ENCODE peak calls at places on chromosomes 12 and 14, in five cellular contexts. A is CD8-positive, alpha-beta T cell; U is pancreas; F is colonic mucosa; S is brain microvascular endothelial cell. W is an unnamed sample.

GRCh38 chr12:4270670-4271432 is 2.7 kb upstream of the CCND2 start:
- DNase-seq in U (peak), S (no peak), F (peak), A (peak), W (no peak)

GRCh38 chr12:27622436-27623185 is 73.6 kb upstream of the REP15 start:
- DNase-seq in F (no peak), S (no peak), A (no peak), U (no peak), W (no peak)

GRCh38 chr14:34649344-34649743 is 19.4 kb upstream of the SNX6 start:
- DNase-seq in A (no peak), U (no peak), S (peak), F (no peak), W (peak)

GRCh38 chr14:71803539-71804260 is 128.5 kb upstream of the RGS6 start:
- DNase-seq in S (peak), F (no peak), A (no peak), U (no peak), W (peak)

GRCh38 chr12:3119745-3120660 is 42.8 kb downstream of the TSPAN9 start:
- DNase-seq in A (no peak), F (no peak), S (no peak), U (peak), W (no peak)

GRCh38 chr12:64716373-64716772 is 42.8 kb downstream of the GNS start:
- DNase-seq in A (no peak), U (no peak), F (peak), S (no peak), W (no peak)

GRCh38 chr14:101358320-101358569 is 203.1 kb upstream of the DIO3 start:
- DNase-seq in S (no peak), A (no peak), F (no peak), U (no peak), W (no peak)

GRCh38 chr12:2348477-2348852 is 295.7 kb downstream of the CACNA1C start:
- DNase-seq in S (no peak), U (no peak), A (no peak), F (no peak), W (no peak)

DNA sequence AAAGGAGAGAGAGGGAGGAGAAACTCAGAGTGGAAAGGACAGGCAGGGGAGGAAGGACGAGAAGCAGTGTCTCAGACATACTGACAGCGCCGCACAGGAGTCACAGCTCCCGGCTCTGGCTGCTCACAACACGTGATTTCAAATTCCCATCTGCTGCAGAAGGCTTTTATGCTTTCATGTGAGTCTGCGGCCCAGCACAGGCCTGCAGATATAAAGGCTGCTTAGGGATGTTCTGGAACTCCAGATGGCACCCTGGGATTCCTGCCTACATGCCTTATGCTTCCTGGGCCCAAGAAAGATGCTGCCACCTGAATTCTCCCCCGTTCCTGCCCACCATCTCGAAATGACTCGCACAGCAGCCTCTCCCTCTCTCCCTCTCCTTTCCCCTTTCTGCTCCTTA is 89.6 kb downstream of the NUAK1 start:
- DNase-seq in A (no peak), F (no peak), S (no peak), U (no peak), W (no peak)
- H3K27ac ChIP-seq in A (no peak), F (no peak), S (no peak), U (no peak), W (no peak)

GRCh38 chr12:23236056-23236455 is 611.1 kb downstream of the ETNK1 start:
- DNase-seq in F (no peak), A (no peak), S (no peak), U (no peak), W (no peak)
- H3K27ac ChIP-seq in F (no peak), A (no peak), S (no peak), U (no peak), W (no peak)

DNA sequence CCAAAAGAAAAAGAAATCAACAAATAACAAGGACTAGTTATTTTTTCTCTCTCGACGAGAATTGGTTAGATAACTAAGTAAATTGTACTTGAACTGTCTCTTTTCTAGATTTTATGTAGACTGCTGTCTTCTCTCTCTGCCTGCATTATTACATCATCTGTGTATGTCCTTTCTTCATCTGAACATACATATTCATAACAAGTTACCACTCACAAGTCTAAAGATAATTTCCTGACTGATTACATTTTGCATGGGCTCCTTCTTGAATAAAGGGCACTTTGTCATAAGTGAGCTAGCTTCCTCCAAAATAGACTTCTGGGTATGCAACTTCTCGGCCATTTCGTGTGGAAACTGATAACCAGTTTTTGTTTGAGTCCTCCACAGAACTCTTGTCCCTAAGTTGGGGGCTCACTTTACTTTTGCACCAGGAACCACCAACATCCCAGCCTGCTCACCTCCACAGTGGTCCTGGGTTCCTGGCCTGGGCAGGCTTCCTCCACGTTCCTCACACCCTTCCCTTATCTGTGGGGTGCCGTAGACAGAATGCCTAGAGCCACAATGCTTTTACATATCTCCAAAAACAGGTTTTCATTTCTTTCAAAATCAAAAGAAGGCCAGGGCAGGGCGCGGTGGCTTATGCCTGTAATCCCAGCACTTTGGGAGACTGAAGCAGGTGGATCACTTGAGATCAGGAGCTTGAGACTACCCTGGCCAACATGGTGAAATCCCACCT is 6.2 kb upstream of the DDX47 start:
- DNase-seq in U (no peak), S (no peak), F (no peak), A (no peak), W (no peak)
- H3K27ac ChIP-seq in U (no peak), S (peak), F (peak), A (peak), W (peak)

GRCh38 chr12:51307655-51308593 is 16.1 kb downstream of the BIN2 start:
- DNase-seq in S (peak), U (no peak), F (peak), A (no peak), W (peak)
- H3K27ac ChIP-seq in S (no peak), U (no peak), F (peak), A (peak), W (peak)

DNA sequence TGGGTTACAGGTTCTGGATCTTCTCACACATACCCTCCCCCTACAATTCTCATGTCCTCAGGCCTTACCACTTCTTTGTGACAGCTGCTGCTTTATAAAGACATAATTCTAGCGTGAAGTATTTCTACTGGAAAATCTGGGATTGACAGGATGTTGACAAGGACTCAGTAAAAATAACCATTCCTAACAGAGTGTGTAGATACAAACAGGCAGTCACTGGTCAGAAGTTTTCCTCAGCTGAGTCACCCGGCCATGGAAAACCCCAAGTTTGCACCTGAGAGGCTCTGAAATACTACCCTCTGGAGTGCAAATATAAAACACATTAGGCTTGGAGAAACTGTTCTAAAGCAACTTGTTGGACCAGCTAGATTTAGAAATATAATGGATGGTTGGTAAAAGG is 54.4 kb downstream of the SPPL3 start:
- DNase-seq in A (no peak), S (peak), F (no peak), U (no peak), W (peak)
- H3K27ac ChIP-seq in A (no peak), S (no peak), F (no peak), U (no peak), W (peak)

DNA sequence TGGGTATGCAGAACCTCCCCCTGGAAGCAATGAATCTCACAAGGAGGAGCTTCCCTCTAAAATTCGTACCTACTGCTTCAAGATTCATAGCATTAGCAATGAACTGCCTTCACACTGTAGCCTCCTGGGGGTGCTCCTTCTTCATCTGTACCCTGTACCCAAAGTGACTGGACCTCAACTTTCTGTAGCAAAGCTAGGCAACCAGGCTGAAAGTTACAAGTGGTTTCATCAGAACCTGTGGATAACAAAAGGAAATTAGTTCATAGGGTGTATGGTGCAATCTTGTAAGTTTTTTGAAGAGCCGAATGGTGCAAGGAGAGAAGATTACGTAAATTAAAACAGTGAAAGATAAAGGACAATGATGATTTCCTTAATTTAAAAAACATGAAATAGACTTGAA is 1541.7 kb upstream of the FLRT2 start:
- DNase-seq in S (no peak), F (no peak), A (no peak), U (no peak), W (no peak)
- H3K27ac ChIP-seq in S (no peak), F (no peak), A (no peak), U (no peak), W (no peak)

DNA sequence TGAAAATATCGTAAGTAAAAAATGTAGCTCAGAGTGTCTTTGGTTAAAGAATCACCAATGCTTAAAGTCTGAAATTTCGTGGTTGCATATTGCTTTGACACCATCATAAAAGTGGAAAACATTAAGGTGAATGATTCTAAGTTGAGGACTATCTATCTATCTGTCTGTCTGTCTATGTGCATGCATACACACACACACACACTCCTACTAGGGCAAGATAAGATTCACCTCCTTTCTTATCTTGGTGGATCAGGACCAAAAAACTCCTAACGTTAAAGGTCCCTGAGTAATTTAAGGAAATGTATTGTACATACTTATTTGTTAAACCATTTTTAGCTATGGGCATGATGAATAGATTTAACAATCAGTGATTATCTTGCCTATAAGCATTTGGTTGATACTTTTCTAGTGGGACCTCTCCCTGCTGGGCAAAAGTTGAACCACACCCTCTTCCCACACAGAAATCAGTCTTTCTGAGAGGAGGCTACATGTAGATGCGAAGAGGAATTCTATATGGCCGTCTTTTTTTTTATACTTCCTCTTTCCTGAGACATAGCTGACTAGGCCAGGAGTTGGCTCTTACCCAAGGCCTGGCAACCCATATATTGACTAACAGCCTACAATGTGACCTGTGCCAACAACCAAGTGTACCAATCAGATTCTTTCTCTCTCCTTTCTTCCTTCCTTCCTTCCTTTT is 19.3 kb upstream of the LLPH start:
- DNase-seq in S (no peak), A (no peak), F (peak), U (no peak), W (no peak)
- H3K27ac ChIP-seq in S (no peak), A (no peak), F (peak), U (no peak), W (no peak)

DNA sequence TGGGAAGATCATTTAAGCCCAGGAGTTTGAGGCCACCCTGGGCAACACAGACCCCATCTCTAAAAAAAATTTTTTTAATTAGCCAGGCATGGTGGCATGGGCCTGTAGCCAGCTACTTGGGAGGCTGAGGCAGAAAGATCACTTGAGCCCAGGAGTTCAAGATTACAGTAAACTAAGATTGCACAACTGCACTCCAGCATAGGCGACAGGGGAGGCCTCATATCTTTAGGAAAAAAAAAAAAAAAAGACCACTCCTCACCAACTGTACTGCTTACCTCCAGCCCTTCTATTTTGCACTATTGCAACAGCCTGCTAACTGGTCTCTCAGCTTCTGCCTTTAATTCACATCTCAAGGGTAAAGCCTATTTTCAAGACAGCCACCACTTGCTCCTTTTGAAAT is 106.1 kb downstream of the RPS29 start:
- DNase-seq in S (no peak), F (no peak), U (no peak), A (no peak), W (no peak)
- H3K27ac ChIP-seq in S (no peak), F (no peak), U (no peak), A (no peak), W (no peak)

GRCh38 chr12:26378721-26379120 is 183.3 kb downstream of the SSPN start:
- DNase-seq in S (no peak), F (peak), U (no peak), A (no peak), W (no peak)
- H3K27ac ChIP-seq in S (no peak), F (no peak), U (no peak), A (no peak), W (no peak)

DNA sequence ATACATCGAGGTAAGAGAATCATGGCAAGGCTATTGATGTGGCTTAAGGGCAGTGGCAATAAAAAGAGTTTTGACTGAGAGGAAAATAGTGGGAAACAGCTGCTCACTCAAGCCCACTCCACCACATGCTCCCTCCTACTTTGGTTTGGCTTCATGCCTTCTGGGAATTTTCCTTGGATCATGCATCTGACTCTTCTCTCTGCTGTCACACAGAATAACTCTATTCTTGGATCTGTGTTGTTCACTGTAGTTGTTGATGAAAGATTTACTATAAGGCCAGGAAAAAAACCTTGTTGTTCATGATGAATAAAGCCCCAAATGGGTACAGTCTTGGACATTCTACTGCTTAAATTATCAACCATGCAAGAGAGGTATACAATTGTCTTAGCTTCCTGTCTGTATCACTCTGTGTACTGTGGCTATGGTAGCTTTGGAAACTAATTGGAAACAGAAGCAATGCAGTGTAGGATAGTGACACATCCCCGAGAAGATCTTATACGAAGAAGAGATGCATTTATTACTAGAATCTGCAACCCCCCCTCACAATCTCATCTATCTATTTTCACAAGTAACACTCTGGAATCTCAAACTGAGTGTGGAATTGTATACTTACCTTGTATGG is 70.5 kb downstream of the TMX1 start:
- DNase-seq in S (no peak), F (peak), A (no peak), U (no peak), W (no peak)
- H3K27ac ChIP-seq in S (no peak), F (no peak), A (no peak), U (no peak), W (no peak)

W was measured in PC-9.